ENCODE peak calls at places on chromosomes 5 and 9, in four cellular contexts. D, G, O and M are unnamed samples.

GRCh38 chr5:43332401-43332800 is 19.2 kb upstream of the HMGCS1 start:
- DNase-seq in D (no peak), G (no peak), O (no peak), M (no peak)

GRCh38 chr5:147763791-147764525 is 18.6 kb downstream of the JAKMIP2 start:
- DNase-seq in D (no peak), G (no peak), O (no peak), M (no peak)

GRCh38 chr5:15786884-15787283 is 286.9 kb downstream of the FBXL7 start:
- DNase-seq in D (no peak), G (no peak), O (no peak), M (no peak)

GRCh38 chr5:1474183-1474839 is 29.1 kb upstream of the SLC6A3 start:
- DNase-seq in D (no peak), G (no peak), O (no peak), M (no peak)

GRCh38 chr5:57735754-57736153 is 253.1 kb upstream of the ACTBL2 start:
- DNase-seq in D (no peak), G (no peak), O (no peak), M (no peak)

GRCh38 chr5:156475831-156476551 is 149.0 kb downstream of the SGCD start:
- DNase-seq in D (no peak), G (peak; percentile 29), O (peak; percentile 55), M (no peak)

GRCh38 chr9:110802416-110803035 is 133.9 kb downstream of the MUSK start:
- DNase-seq in D (no peak), G (no peak), O (no peak), M (no peak)

GRCh38 chr5:150641006-150641570 is 628 bp downstream of the SYNPO start:
- DNase-seq in D (peak; percentile 56), G (no peak), O (peak; percentile 83), M (peak; percentile 58)

GRCh38 chr5:149445739-149446369 is 66.8 kb upstream of the IL17B start:
- DNase-seq in D (no peak), G (no peak), O (no peak), M (no peak)

GRCh38 chr5:159123700-159124099 is 24.0 kb upstream of the EBF1 start:
- DNase-seq in D (no peak), G (no peak), O (no peak), M (no peak)

GRCh38 chr9:77014597-77015263 is 4.7 kb upstream of the FOXB2 start:
- DNase-seq in D (no peak), G (peak; percentile 71), O (no peak), M (no peak)

GRCh38 chr5:113608113-113608551 is 94.6 kb downstream of the YTHDC2 start:
- DNase-seq in D (no peak), G (no peak), O (no peak), M (no peak)

GRCh38 chr9:90970603-90971002 is 169.0 kb downstream of the SYK start:
- DNase-seq in D (no peak), G (no peak), O (no peak), M (no peak)

GRCh38 chr9:14687042-14687719 is 6.1 kb downstream of the ZDHHC21 start:
- DNase-seq in D (no peak), G (no peak), O (no peak), M (no peak)

GRCh38 chr5:124355928-124356327 is 390.5 kb downstream of the ZNF608 start:
- DNase-seq in D (no peak), G (no peak), O (no peak), M (no peak)

GRCh38 chr5:55988979-55989612 is 5.7 kb downstream of the IL6ST start:
- DNase-seq in D (no peak), G (no peak), O (no peak), M (no peak)

GRCh38 chr9:89361031-89361430 is 42.7 kb downstream of the SECISBP2 start:
- DNase-seq in D (no peak), G (no peak), O (no peak), M (no peak)

GRCh38 chr5:77851229-77852067 is 75.3 kb upstream of the TBCA start:
- DNase-seq in D (no peak), G (peak; percentile 72), O (peak; percentile 14), M (no peak)

GRCh38 chr5:142110046-142110531 is 1.5 kb downstream of the NDFIP1 start:
- DNase-seq in D (peak; percentile 54), G (no peak), O (no peak), M (no peak)

GRCh38 chr9:83204047-83204446 is 141.1 kb upstream of the RASEF start:
- DNase-seq in D (no peak), G (no peak), O (no peak), M (no peak)

GRCh38 chr9:133606722-133607053 is 2.5 kb downstream of the FAM163B start:
- DNase-seq in D (no peak), G (no peak), O (no peak), M (no peak)

GRCh38 chr5:14184725-14185124 is 41.6 kb downstream of the TRIO start:
- DNase-seq in D (no peak), G (no peak), O (no peak), M (no peak)

GRCh38 chr5:36458746-36459145 is 147.7 kb upstream of the SLC1A3 start:
- DNase-seq in D (no peak), G (no peak), O (no peak), M (no peak)

GRCh38 chr5:36377192-36377591 is 75.5 kb upstream of the RANBP3L start:
- DNase-seq in D (no peak), G (no peak), O (no peak), M (no peak)

GRCh38 chr5:83921794-83922193 is 201.1 kb upstream of the HAPLN1 start:
- DNase-seq in D (no peak), G (no peak), O (no peak), M (no peak)

GRCh38 chr9:79623799-79624721 is 52.3 kb downstream of the TLE4 start:
- DNase-seq in D (peak; percentile 50), G (no peak), O (peak; percentile 49), M (peak; percentile 32)

DNA sequence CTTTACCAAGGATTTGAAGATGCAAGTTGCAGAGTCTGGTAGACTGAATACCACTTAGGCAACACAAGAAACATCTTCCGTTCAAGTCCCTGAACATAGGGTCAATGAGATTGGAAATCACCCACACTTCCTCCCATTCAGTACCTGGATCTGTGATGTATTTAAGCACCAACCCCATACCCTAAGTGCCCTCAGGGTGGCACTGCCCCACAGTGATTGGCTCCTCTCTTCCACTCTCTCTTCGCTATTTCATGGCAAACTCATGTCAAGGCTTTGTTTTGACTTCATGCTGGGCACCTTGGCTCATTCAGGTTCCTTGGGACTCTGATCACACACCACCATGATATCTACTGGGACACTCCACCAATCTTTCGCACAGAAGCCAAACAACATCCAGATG is 53.7 kb downstream of the GGTA1 start:
- DNase-seq in D (no peak), G (peak; percentile 41), O (no peak), M (no peak)
- H3K4me1 ChIP-seq in D (no peaks in the 10 kb centered on the region), G (no peaks in the 10 kb centered on the region), O (peaks cover 11% of the 10 kb centered on the region), M (no peaks in the 10 kb centered on the region)

GRCh38 chr5:144710620-144711019 is 539.9 kb downstream of the KCTD16 start:
- DNase-seq in D (no peak), G (no peak), O (no peak), M (no peak)
- H3K4me1 ChIP-seq in D (no peaks in the 10 kb centered on the region), G (no peaks in the 10 kb centered on the region), O (no peaks in the 10 kb centered on the region), M (no peaks in the 10 kb centered on the region)

DNA sequence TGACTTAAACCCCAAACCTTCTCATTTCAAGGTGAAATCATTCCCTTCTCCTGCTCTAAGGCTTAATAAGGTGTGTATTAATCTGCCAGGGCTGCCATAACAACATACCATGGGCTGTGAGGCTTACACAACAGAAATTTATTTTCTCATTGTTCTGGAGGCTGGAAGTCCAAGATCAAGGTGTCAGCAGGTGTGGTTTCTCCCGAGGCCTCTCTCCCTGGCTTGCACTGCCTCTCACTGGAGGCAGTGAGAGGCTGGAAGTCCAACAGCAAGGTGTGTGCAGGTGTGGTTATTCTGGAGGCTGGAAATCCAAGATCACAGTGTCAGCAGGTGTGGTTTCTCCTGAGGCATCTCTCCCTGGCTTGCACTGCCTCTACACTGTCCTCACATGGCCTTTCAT is 280.3 kb upstream of the TUT7 start:
- DNase-seq in D (no peak), G (no peak), O (no peak), M (no peak)
- H3K4me1 ChIP-seq in D (no peaks in the 10 kb centered on the region), G (no peaks in the 10 kb centered on the region), O (no peaks in the 10 kb centered on the region), M (peaks cover 3% of the 10 kb centered on the region)

GRCh38 chr9:34451135-34451534 is 7.2 kb downstream of the FAM219A start:
- DNase-seq in D (no peak), G (peak; percentile 28), O (peak; percentile 36), M (no peak)
- H3K4me1 ChIP-seq in D (no peaks in the 10 kb centered on the region), G (peaks cover 5% of the 10 kb centered on the region), O (peaks cover 87% of the 10 kb centered on the region), M (peaks cover 23% of the 10 kb centered on the region)

DNA sequence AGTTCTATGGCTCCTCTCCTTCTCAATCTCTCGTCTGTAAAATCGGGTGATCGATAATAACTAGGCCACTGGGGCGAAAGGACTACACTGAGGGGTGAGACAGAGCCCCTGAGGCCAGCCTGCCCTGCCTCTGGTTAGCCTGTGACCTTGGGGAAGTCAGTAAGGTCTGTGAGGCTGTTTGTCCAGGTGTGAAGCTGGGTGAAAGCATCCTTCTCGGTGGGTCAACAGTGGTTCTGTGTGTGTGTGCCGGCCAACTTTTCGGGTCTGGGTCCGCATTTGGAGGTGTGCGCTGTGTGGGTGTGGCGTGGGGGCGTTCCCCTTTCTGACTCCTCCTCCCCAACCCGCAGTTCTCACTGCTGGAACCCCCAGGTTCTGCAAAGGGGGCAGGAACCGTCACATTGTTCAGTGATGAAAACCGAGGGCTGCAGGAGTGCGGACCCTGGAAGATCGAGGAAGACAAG is 5.0 kb upstream of the RNF44 start:
- DNase-seq in D (no peak), G (no peak), O (no peak), M (no peak)
- H3K4me1 ChIP-seq in D (no peaks in the 10 kb centered on the region), G (peaks cover 28% of the 10 kb centered on the region), O (peaks cover 16% of the 10 kb centered on the region), M (no peaks in the 10 kb centered on the region)